ENCODE peak calls at places on chromosomes 4 and X, in nine cellular contexts. C is psoas muscle; J is fibroblast of lung; T is IMR-90; F is upper lobe of left lung; H is effector memory CD4-positive, alpha-beta T cell; K is left lung; Z is heart left ventricle; M is iPS DF 6.9. I is an unnamed sample.
A peak's percentile ranks its signal among the peaks of the same experiment; 100 is the strongest.

GRCh38 chr4:101349346-101350064 is 2.2 kb upstream of the PPP3CA start:
- DNase-seq in C (peak; percentile 37), T (no peak), J (peak; percentile 34), M (no peak), Z (peak; percentile 55), H (no peak), K (peak; percentile 75), F (peak; percentile 71), I (no peak)

GRCh38 chr4:20305976-20306375 is 54.3 kb downstream of the SLIT2 start:
- DNase-seq in M (no peak), Z (no peak), F (no peak), T (peak; percentile 59), C (no peak), J (peak; percentile 71), H (no peak), K (no peak), I (peak; percentile 18)

GRCh38 chr4:24094726-24095125 is 204.9 kb upstream of the PPARGC1A start:
- DNase-seq in C (no peak), T (peak; percentile 47), H (no peak), K (no peak), F (no peak), J (peak; percentile 69), Z (no peak), M (no peak), I (no peak)

GRCh38 chr4:25031077-25031606 is 396 bp upstream of the LGI2 start:
- DNase-seq in T (no peak), K (no peak), M (no peak), H (no peak), J (peak; percentile 10), F (no peak), Z (peak; percentile 62), C (no peak), I (peak; percentile 37)

GRCh38 chr4:70734168-70734954 is 12.6 kb downstream of the RUFY3 start:
- DNase-seq in F (no peak), Z (no peak), M (no peak), K (no peak), C (no peak), H (no peak), J (peak; percentile 52), T (peak; percentile 55), I (no peak)

GRCh38 chrX:24594531-24594930 is 52.6 kb downstream of the PCYT1B start:
- DNase-seq in M (no peak), T (no peak), F (no peak), K (no peak), Z (no peak), J (no peak), H (no peak), C (no peak), I (no peak)

GRCh38 chr4:88033309-88033708 is 25.9 kb downstream of the PKD2 start:
- DNase-seq in K (no peak), H (no peak), Z (no peak), C (no peak), T (peak; percentile 72), J (peak; percentile 75), F (no peak), M (peak; percentile 11), I (peak; percentile 80)

GRCh38 chr4:165369522-165369921 is 9.3 kb upstream of the CPE start:
- DNase-seq in J (peak; percentile 43), K (no peak), M (no peak), Z (no peak), H (no peak), F (no peak), T (no peak), C (no peak), I (peak; percentile 52)

GRCh38 chr4:41146716-41147506 is 67.4 kb downstream of the APBB2 start:
- DNase-seq in M (no peak), H (no peak), J (peak; percentile 69), K (no peak), F (no peak), T (peak; percentile 54), C (peak; percentile 43), Z (no peak), I (peak; percentile 40)

GRCh38 chr4:41146196-41146595 is 68.1 kb downstream of the APBB2 start:
- DNase-seq in C (no peak), M (no peak), H (no peak), Z (no peak), T (no peak), F (no peak), K (no peak), J (no peak), I (no peak)

GRCh38 chr4:41145571-41146078 is 68.7 kb downstream of the APBB2 start:
- DNase-seq in T (peak; percentile 45), C (no peak), K (no peak), Z (no peak), J (peak; percentile 54), M (no peak), H (no peak), F (no peak), I (no peak)

GRCh38 chr4:41150401-41150800 is 63.9 kb downstream of the APBB2 start:
- DNase-seq in Z (no peak), F (no peak), C (no peak), H (no peak), M (no peak), K (no peak), T (no peak), J (no peak), I (no peak)

DNA sequence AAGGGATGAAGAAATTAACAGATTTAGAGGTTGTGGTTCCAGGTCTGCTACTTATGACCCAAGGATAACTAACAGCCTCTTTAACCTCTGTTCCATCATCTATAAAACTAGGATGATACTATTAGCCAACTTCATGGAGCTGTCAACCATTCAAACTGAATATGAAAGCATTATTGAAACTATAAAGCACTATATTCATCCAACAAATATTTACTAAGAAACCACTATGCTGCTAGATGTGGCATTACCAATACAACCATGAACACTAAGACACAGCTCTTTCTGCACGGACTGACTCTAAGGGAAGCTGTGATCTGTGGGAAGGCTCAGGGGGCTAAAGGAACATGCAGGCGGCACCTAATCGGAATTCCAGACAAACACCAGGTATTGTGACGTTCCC is 66.0 kb downstream of the APBB2 start:
- DNase-seq in H (no peak), K (no peak), M (no peak), J (no peak), Z (no peak), T (no peak), F (no peak), C (no peak), I (no peak)
- H3K27ac ChIP-seq in H (no peak overlapping the region), K (no peak overlapping the region), M (no peak overlapping the region), J (no peak overlapping the region), Z (no peak overlapping the region), T (no peak overlapping the region), F (peak overlapping the region; percentile 23), C (no peak overlapping the region), I (no peak overlapping the region)

DNA sequence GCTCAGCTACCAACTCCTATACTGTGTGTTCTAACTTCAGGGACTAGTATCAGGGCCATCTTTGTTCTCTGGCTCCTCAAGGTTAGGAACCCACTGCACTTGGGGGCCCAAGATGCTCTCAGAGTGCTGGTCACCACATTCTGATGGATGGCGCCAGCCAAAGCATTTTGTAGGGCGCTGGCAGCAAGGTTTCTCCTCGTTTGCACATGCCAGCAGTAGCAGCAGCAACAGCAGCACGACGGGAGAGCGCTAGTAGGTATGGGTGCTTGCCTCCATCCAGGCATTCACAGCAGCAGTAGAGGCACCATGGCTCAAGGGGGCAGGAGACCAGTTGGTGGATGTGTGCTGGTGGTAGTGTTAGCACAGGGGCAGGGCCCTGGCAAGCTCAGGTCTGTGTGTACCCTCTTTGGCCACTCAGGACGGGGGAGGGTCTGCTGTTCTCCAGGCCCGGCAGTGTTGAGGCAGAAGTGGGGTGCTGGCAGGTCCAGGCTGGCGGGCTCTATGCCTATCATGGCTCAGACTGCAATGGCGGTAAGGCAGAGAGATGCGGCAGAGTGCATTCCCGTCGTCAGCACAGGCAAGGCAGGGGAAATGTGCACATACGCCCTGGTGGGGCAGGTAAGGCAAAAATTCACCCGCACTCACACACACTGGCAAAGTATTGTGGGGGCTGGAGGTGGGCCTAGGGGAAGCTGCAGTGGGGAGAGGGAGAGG is 56.6 kb downstream of the SERPINA7 start:
- DNase-seq in C (peak; percentile 4), M (no peak), F (no peak), K (no peak), T (no peak), Z (no peak), H (no peak), J (no peak), I (no peak)
- H3K27ac ChIP-seq in C (no peak overlapping the region), M (no peak overlapping the region), F (no peak overlapping the region), K (no peak overlapping the region), T (no peak overlapping the region), Z (no peak overlapping the region), H (no peak overlapping the region), J (no peak overlapping the region), I (no peak overlapping the region)

GRCh38 chr4:3388461-3389185 is 53.1 kb upstream of the HGFAC start:
- DNase-seq in H (no peak), T (peak; percentile 73), K (no peak), Z (no peak), F (no peak), M (no peak), C (no peak), J (peak; percentile 60), I (no peak)

GRCh38 chr4:3392319-3392718 is 49.4 kb upstream of the HGFAC start:
- DNase-seq in K (no peak), J (no peak), M (no peak), C (no peak), F (no peak), T (no peak), H (no peak), Z (no peak), I (no peak)

GRCh38 chr4:3389186-3389878 is 52.4 kb upstream of the HGFAC start:
- DNase-seq in T (no peak), M (no peak), Z (no peak), J (no peak), K (peak; percentile 69), C (no peak), F (no peak), H (no peak), I (no peak)

GRCh38 chr4:3391422-3391821 is 50.3 kb upstream of the HGFAC start:
- DNase-seq in K (no peak), C (no peak), M (no peak), Z (no peak), J (no peak), H (no peak), F (no peak), T (no peak), I (no peak)

GRCh38 chr4:3389879-3390840 is 51.6 kb upstream of the HGFAC start:
- DNase-seq in Z (no peak), H (no peak), K (no peak), M (no peak), J (no peak), C (no peak), T (no peak), F (no peak), I (no peak)
- H3K27ac ChIP-seq in Z (no peak overlapping the region), H (no peak overlapping the region), K (peak overlapping the region; percentile 86), M (no peak overlapping the region), J (no peak overlapping the region), C (no peak overlapping the region), T (no peak overlapping the region), F (peak overlapping the region; percentile 84), I (no peak overlapping the region)

DNA sequence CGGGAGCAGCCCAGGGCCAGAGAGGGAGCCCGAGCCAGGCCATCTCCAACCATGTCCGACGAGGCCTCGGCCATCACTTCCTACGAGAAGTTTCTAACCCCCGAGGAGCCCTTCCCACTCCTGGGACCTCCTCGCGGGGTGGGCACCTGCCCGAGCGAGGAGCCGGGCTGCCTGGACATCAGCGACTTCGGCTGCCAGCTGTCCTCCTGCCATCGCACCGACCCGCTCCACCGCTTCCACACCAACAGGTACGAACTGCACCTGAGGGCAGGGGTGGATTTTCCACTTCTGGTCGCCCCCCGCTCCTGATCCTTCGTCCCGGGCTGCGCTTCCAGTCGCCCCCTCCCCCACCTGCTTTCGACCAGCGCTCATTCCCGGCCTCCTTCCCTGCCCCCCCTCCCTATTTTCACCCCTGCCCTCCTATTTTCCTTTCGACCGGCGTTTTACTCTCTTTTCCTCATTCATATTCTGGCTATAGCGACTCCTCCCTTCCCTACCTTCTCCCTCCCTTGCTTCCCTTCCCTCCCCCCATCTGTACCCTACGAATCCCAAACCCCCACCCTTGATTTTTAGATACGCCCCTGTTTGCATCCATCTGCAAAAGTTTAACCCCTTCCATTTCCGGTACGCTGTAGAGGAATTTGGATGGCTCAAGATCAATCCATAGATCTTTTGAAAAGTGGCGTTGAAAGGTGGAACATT is 633 bp downstream of the FAM199X start:
- DNase-seq in J (no peak), H (no peak), K (no peak), M (no peak), C (no peak), F (no peak), Z (no peak), T (no peak), I (no peak)
- H3K27ac ChIP-seq in J (peak overlapping the region; percentile 74), H (peak overlapping the region; percentile 69), K (peak overlapping the region; percentile 87), M (no peak overlapping the region), C (peak overlapping the region; percentile 84), F (peak overlapping the region; percentile 88), Z (peak overlapping the region; percentile 81), T (peak overlapping the region; percentile 73), I (peak overlapping the region; percentile 87)

I was measured in hepatocyte.